ENCODE peak calls at places on chromosome 15, in six cellular contexts. U, W, Y, K, V and B are unnamed samples.

GRCh38 chr15:72722071-72722696 is 36.2 kb downstream of the BBS4 start:
- DNase-seq in U (peak), V (peak), W (peak), Y (peak), K (peak), B (peak)

GRCh38 chr15:41599061-41599460 is 40.0 kb downstream of the TYRO3 start:
- DNase-seq in K (no peak), W (no peak), U (no peak), V (no peak), Y (no peak), B (no peak)

GRCh38 chr15:55256281-55257013 is 33.2 kb downstream of the RAB27A start:
- DNase-seq in V (no peak), K (no peak), Y (no peak), U (peak), W (no peak), B (peak)

GRCh38 chr15:68487087-68487843 is 55.3 kb upstream of the ITGA11 start:
- DNase-seq in U (peak), W (no peak), V (no peak), Y (no peak), K (no peak), B (peak)

GRCh38 chr15:99399612-99400011 is 148.3 kb downstream of the LRRC28 start:
- DNase-seq in W (no peak), U (no peak), K (no peak), V (peak), Y (no peak), B (no peak)

GRCh38 chr15:68364028-68364659 is 67.8 kb downstream of the ITGA11 start:
- DNase-seq in U (peak), W (no peak), Y (no peak), V (no peak), K (no peak), B (peak)

GRCh38 chr15:39459538-39459937 is 121.3 kb upstream of the THBS1 start:
- DNase-seq in V (no peak), Y (no peak), U (peak), K (no peak), W (no peak), B (no peak)

GRCh38 chr15:45549831-45550230 is 27.3 kb upstream of the SLC30A4 start:
- DNase-seq in U (no peak), K (no peak), V (peak), W (no peak), Y (no peak), B (peak)

GRCh38 chr15:67601008-67601620 is 58.6 kb downstream of the MAP2K5 start:
- DNase-seq in K (no peak), W (no peak), V (no peak), U (no peak), Y (no peak), B (peak)

GRCh38 chr15:47754312-47754711 is 37.0 kb downstream of the SEMA6D start:
- DNase-seq in Y (no peak), V (no peak), W (no peak), K (no peak), U (peak), B (peak)
- H4K91ac ChIP-seq in Y (no peak), V (no peak), W (no peak), K (no peak), U (no peak), B (no peak)

GRCh38 chr15:77622212-77622941 is 10.3 kb downstream of the LINGO1 start:
- DNase-seq in U (peak), K (peak), Y (no peak), V (no peak), W (no peak), B (no peak)
- H4K91ac ChIP-seq in U (peak), K (peak), Y (peak), V (peak), W (no peak), B (no peak)

GRCh38 chr15:65327651-65328393 is 23.3 kb downstream of the RNU5B-1 start:
- DNase-seq in Y (no peak), W (no peak), V (no peak), K (no peak), U (no peak), B (no peak)
- H4K91ac ChIP-seq in Y (no peak), W (no peak), V (no peak), K (no peak), U (no peak), B (no peak)

GRCh38 chr15:43151688-43152087 is 18.3 kb downstream of the TMEM62 start:
- DNase-seq in V (no peak), U (no peak), K (no peak), Y (no peak), W (no peak), B (no peak)

GRCh38 chr15:43150171-43150929 is 17.0 kb downstream of the TMEM62 start:
- DNase-seq in W (no peak), Y (no peak), K (no peak), U (peak), V (peak), B (peak)

DNA sequence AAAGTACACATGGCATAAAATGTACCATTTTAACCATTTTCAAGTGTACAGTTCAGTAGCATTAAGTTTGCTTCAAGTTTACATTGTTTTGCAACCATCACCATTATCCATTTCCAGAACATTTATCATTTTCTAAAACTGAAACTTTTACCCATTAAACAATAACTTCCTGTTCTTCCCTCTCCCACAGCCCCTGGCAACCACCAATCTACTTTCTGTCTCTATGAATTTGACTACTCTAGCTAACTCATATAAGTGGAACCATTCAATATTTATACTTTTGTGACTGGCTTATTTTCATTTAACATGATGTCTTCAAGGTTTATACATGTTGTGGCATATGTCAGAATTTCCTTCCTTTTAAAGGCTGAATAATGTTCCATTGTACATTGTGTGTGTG is 19.9 kb downstream of the TMEM62 start:
- DNase-seq in V (no peak), Y (no peak), K (no peak), U (no peak), W (no peak), B (no peak)
- H4K91ac ChIP-seq in V (no peak), Y (no peak), K (no peak), U (no peak), W (no peak), B (no peak)

GRCh38 chr15:61518191-61518950 is 289.3 kb upstream of the RORA start:
- DNase-seq in U (no peak), V (peak), W (no peak), K (no peak), Y (no peak), B (peak)
- H4K91ac ChIP-seq in U (no peak), V (peak), W (no peak), K (no peak), Y (no peak), B (no peak)

DNA sequence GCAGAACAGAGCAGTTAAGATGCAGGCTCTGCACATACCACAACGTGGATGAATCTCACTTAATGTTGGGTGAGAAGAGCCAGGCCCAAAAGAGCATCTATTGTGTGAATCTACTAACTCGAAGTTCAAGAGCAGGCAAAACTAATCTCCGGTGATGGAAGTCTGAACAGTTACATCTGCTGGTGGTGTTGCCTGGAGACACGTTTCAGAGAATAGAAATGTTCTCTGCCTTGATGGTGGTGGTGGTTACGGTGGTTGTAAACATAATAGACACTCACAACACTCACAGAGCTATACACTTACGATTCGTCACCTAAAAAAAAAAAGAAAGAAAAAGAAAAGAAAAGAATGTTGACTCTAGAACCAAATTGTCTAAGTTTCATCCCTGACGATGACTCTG is 86.8 kb downstream of the LIPC start:
- DNase-seq in Y (no peak), W (no peak), K (no peak), U (no peak), V (peak), B (no peak)
- H4K91ac ChIP-seq in Y (no peak), W (no peak), K (no peak), U (no peak), V (no peak), B (no peak)

GRCh38 chr15:89797678-89798201 is 16.9 kb downstream of the ANPEP start:
- DNase-seq in W (no peak), U (no peak), Y (no peak), V (no peak), K (no peak), B (no peak)
- H4K91ac ChIP-seq in W (no peak), U (no peak), Y (no peak), V (no peak), K (no peak), B (no peak)

GRCh38 chr15:91857224-91857585 is 3.7 kb downstream of the SLCO3A1 start:
- DNase-seq in W (no peak), U (no peak), K (no peak), Y (no peak), V (no peak), B (no peak)
- H4K91ac ChIP-seq in W (no peak), U (no peak), K (no peak), Y (no peak), V (no peak), B (no peak)

DNA sequence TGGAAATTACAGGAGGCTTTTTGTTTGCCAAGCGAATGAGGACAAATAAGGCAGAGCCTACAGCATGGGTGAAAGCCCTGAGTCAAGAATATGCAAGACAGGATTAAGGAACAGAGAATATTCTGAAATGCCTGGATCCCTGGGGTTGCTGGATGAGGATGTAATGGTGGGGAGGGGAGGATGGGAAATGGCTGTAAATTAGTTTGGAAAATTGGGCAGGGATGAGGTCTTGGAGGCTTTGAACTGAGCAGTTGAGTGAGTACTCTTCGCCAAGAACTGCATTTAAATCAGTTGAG is 198.7 kb upstream of the NR2E3 start:
- DNase-seq in W (no peak), K (no peak), U (no peak), Y (no peak), V (no peak), B (no peak)
- H4K91ac ChIP-seq in W (no peak), K (no peak), U (no peak), Y (no peak), V (no peak), B (no peak)

GRCh38 chr15:35857812-35858211 is 311.8 kb upstream of the DPH6 start:
- DNase-seq in K (no peak), Y (no peak), U (no peak), W (no peak), V (no peak), B (no peak)
- H4K91ac ChIP-seq in K (no peak), Y (no peak), U (no peak), W (no peak), V (no peak), B (no peak)